ENCODE peak calls at places on chromosome 20, in nine cellular contexts. One of them, this sample, is unnamed.

GRCh38 chr20:18922898-18923297 is 109.3 kb downstream of the SCP2D1 start:
- DNase-seq in ELR: no peak
- DNase-seq in brain microvascular endothelial cell: no peak
- DNase-seq in NCI-H2029: no peak
- DNase-seq in GM10248: no peak
- DNase-seq in fibroblast of lung: no peak
- DNase-seq in hypothalamus: no peak
- DNase-seq in NCI-H226: no peak
- DNase-seq in NAMALWA: no peak
- DNase-seq in this sample: no peak

GRCh38 chr20:35329435-35330139 is 37.4 kb upstream of the FAM83C start:
- DNase-seq in fibroblast of lung: no peak
- DNase-seq in NCI-H2029: no peak
- DNase-seq in hypothalamus: no peak
- DNase-seq in ELR: peak
- DNase-seq in NCI-H226: peak
- DNase-seq in NAMALWA: peak
- DNase-seq in GM10248: peak
- DNase-seq in brain microvascular endothelial cell: no peak
- DNase-seq in this sample: no peak

GRCh38 chr20:6920991-6921613 is 153.6 kb downstream of the BMP2 start:
- DNase-seq in NCI-H226: no peak
- DNase-seq in NAMALWA: no peak
- DNase-seq in ELR: no peak
- DNase-seq in NCI-H2029: no peak
- DNase-seq in GM10248: no peak
- DNase-seq in brain microvascular endothelial cell: no peak
- DNase-seq in fibroblast of lung: peak
- DNase-seq in hypothalamus: no peak
- DNase-seq in this sample: no peak

GRCh38 chr20:49185071-49185757 is 2.9 kb downstream of the STAU1 start:
- DNase-seq in GM10248: no peak
- DNase-seq in NCI-H2029: no peak
- DNase-seq in fibroblast of lung: no peak
- DNase-seq in NAMALWA: no peak
- DNase-seq in hypothalamus: no peak
- DNase-seq in ELR: no peak
- DNase-seq in NCI-H226: no peak
- DNase-seq in brain microvascular endothelial cell: no peak
- DNase-seq in this sample: no peak

GRCh38 chr20:63738687-63739128 is 868 bp upstream of the SLC2A4RG start:
- DNase-seq in GM10248: peak
- DNase-seq in fibroblast of lung: peak
- DNase-seq in brain microvascular endothelial cell: no peak
- DNase-seq in NCI-H2029: no peak
- DNase-seq in hypothalamus: no peak
- DNase-seq in NCI-H226: no peak
- DNase-seq in NAMALWA: no peak
- DNase-seq in ELR: no peak
- DNase-seq in this sample: no peak

GRCh38 chr20:11754451-11754850 is 163.2 kb upstream of the BTBD3 start:
- DNase-seq in ELR: no peak
- DNase-seq in GM10248: no peak
- DNase-seq in NCI-H226: no peak
- DNase-seq in NAMALWA: no peak
- DNase-seq in fibroblast of lung: no peak
- DNase-seq in brain microvascular endothelial cell: no peak
- DNase-seq in hypothalamus: no peak
- DNase-seq in NCI-H2029: peak
- DNase-seq in this sample: no peak

GRCh38 chr20:22382742-22383141 is 201.6 kb downstream of the FOXA2 start:
- DNase-seq in NCI-H226: no peak
- DNase-seq in ELR: no peak
- DNase-seq in NCI-H2029: no peak
- DNase-seq in GM10248: peak
- DNase-seq in brain microvascular endothelial cell: no peak
- DNase-seq in fibroblast of lung: no peak
- DNase-seq in hypothalamus: no peak
- DNase-seq in NAMALWA: no peak
- DNase-seq in this sample: no peak

GRCh38 chr20:21156266-21156665 is 30.4 kb downstream of the KIZ start:
- DNase-seq in hypothalamus: no peak
- DNase-seq in ELR: peak
- DNase-seq in NCI-H226: peak
- DNase-seq in GM10248: no peak
- DNase-seq in brain microvascular endothelial cell: peak
- DNase-seq in fibroblast of lung: peak
- DNase-seq in NCI-H2029: no peak
- DNase-seq in NAMALWA: no peak
- DNase-seq in this sample: no peak

GRCh38 chr20:54668271-54669053 is 193.1 kb downstream of the DOK5 start:
- DNase-seq in ELR: peak
- DNase-seq in NCI-H2029: no peak
- DNase-seq in NCI-H226: no peak
- DNase-seq in GM10248: peak
- DNase-seq in fibroblast of lung: peak
- DNase-seq in brain microvascular endothelial cell: no peak
- DNase-seq in NAMALWA: peak
- DNase-seq in hypothalamus: no peak
- DNase-seq in this sample: no peak

GRCh38 chr20:1934578-1935573 is 39.7 kb downstream of the SIRPA start:
- DNase-seq in fibroblast of lung: peak
- DNase-seq in NCI-H226: peak
- DNase-seq in hypothalamus: no peak
- DNase-seq in NAMALWA: no peak
- DNase-seq in GM10248: no peak
- DNase-seq in NCI-H2029: no peak
- DNase-seq in brain microvascular endothelial cell: peak
- DNase-seq in ELR: peak
- DNase-seq in this sample: no peak

GRCh38 chr20:13396036-13396435 is 175.0 kb downstream of the ISM1 start:
- DNase-seq in hypothalamus: no peak
- DNase-seq in NCI-H2029: no peak
- DNase-seq in NAMALWA: no peak
- DNase-seq in ELR: no peak
- DNase-seq in fibroblast of lung: peak
- DNase-seq in brain microvascular endothelial cell: no peak
- DNase-seq in NCI-H226: no peak
- DNase-seq in GM10248: no peak
- DNase-seq in this sample: no peak

GRCh38 chr20:59603727-59604608 is at the start of gene PHACTR3:
- DNase-seq in brain microvascular endothelial cell: no peak
- DNase-seq in NCI-H2029: no peak
- DNase-seq in NAMALWA: no peak
- DNase-seq in ELR: no peak
- DNase-seq in fibroblast of lung: no peak
- DNase-seq in GM10248: no peak
- DNase-seq in hypothalamus: peak
- DNase-seq in NCI-H226: no peak
- DNase-seq in this sample: no peak

GRCh38 chr20:2300420-2300819 is 4.6 kb downstream of the TGM3 start:
- DNase-seq in NCI-H226: no peak
- DNase-seq in NCI-H2029: no peak
- DNase-seq in NAMALWA: no peak
- DNase-seq in GM10248: no peak
- DNase-seq in fibroblast of lung: no peak
- DNase-seq in ELR: no peak
- DNase-seq in brain microvascular endothelial cell: no peak
- DNase-seq in hypothalamus: no peak
- DNase-seq in this sample: no peak

GRCh38 chr20:34058831-34059230 is 53.2 kb downstream of the EIF2S2 start:
- DNase-seq in NCI-H2029: peak
- DNase-seq in fibroblast of lung: no peak
- DNase-seq in hypothalamus: no peak
- DNase-seq in ELR: no peak
- DNase-seq in NCI-H226: no peak
- DNase-seq in NAMALWA: peak
- DNase-seq in GM10248: no peak
- DNase-seq in brain microvascular endothelial cell: no peak
- DNase-seq in this sample: no peak

GRCh38 chr20:48375804-48376203 is 452.0 kb downstream of the PREX1 start:
- DNase-seq in brain microvascular endothelial cell: no peak
- DNase-seq in hypothalamus: no peak
- DNase-seq in NCI-H2029: no peak
- DNase-seq in ELR: no peak
- DNase-seq in fibroblast of lung: no peak
- DNase-seq in NCI-H226: no peak
- DNase-seq in GM10248: no peak
- DNase-seq in NAMALWA: no peak
- DNase-seq in this sample: no peak

GRCh38 chr20:20956586-20956985 is 149.6 kb downstream of the LINC00237 start:
- DNase-seq in GM10248: no peak
- DNase-seq in NCI-H226: no peak
- DNase-seq in brain microvascular endothelial cell: no peak
- DNase-seq in hypothalamus: no peak
- DNase-seq in NCI-H2029: no peak
- DNase-seq in NAMALWA: no peak
- DNase-seq in ELR: no peak
- DNase-seq in fibroblast of lung: no peak
- DNase-seq in this sample: no peak

GRCh38 chr20:37256286-37256685 is 5.3 kb downstream of the GHRH start:
- DNase-seq in hypothalamus: no peak
- DNase-seq in NCI-H226: no peak
- DNase-seq in ELR: no peak
- DNase-seq in GM10248: no peak
- DNase-seq in fibroblast of lung: no peak
- DNase-seq in NCI-H2029: no peak
- DNase-seq in NAMALWA: no peak
- DNase-seq in brain microvascular endothelial cell: no peak
- DNase-seq in this sample: no peak

GRCh38 chr20:52150440-52151258 is 40.9 kb downstream of the ZFP64 start:
- DNase-seq in brain microvascular endothelial cell: peak
- DNase-seq in hypothalamus: no peak
- DNase-seq in GM10248: peak
- DNase-seq in fibroblast of lung: peak
- DNase-seq in NAMALWA: peak
- DNase-seq in NCI-H226: no peak
- DNase-seq in ELR: peak
- DNase-seq in NCI-H2029: peak
- DNase-seq in this sample: peak

GRCh38 chr20:45322952-45323383 is 14.9 kb upstream of the MATN4 start:
- DNase-seq in hypothalamus: no peak
- DNase-seq in NCI-H2029: peak
- DNase-seq in ELR: peak
- DNase-seq in GM10248: peak
- DNase-seq in brain microvascular endothelial cell: no peak
- DNase-seq in NAMALWA: peak
- DNase-seq in fibroblast of lung: peak
- DNase-seq in NCI-H226: no peak
- DNase-seq in this sample: no peak

GRCh38 chr20:47857142-47857993 is 72.1 kb upstream of the SULF2 start:
- DNase-seq in NAMALWA: no peak
- DNase-seq in GM10248: peak
- DNase-seq in fibroblast of lung: peak
- DNase-seq in NCI-H2029: no peak
- DNase-seq in NCI-H226: no peak
- DNase-seq in brain microvascular endothelial cell: no peak
- DNase-seq in ELR: no peak
- DNase-seq in hypothalamus: no peak
- DNase-seq in this sample: no peak

GRCh38 chr20:32062776-32063170 is 10.7 kb downstream of the HCK start:
- DNase-seq in fibroblast of lung: no peak
- DNase-seq in NCI-H226: no peak
- DNase-seq in NCI-H2029: no peak
- DNase-seq in GM10248: peak
- DNase-seq in NAMALWA: no peak
- DNase-seq in hypothalamus: peak
- DNase-seq in ELR: no peak
- DNase-seq in brain microvascular endothelial cell: no peak
- DNase-seq in this sample: no peak

GRCh38 chr20:14829897-14830296 is 492.5 kb upstream of the FLRT3 start:
- DNase-seq in GM10248: no peak
- DNase-seq in NCI-H2029: peak
- DNase-seq in brain microvascular endothelial cell: no peak
- DNase-seq in NCI-H226: no peak
- DNase-seq in hypothalamus: no peak
- DNase-seq in fibroblast of lung: no peak
- DNase-seq in NAMALWA: no peak
- DNase-seq in ELR: no peak
- DNase-seq in this sample: no peak

GRCh38 chr20:47501483-47502270 is at the start of gene NCOA3:
- DNase-seq in hypothalamus: peak
- DNase-seq in ELR: peak
- DNase-seq in GM10248: peak
- DNase-seq in NCI-H226: peak
- DNase-seq in brain microvascular endothelial cell: peak
- DNase-seq in NCI-H2029: peak
- DNase-seq in fibroblast of lung: peak
- DNase-seq in NAMALWA: peak
- DNase-seq in this sample: peak

GRCh38 chr20:32680544-32681174 is 6.9 kb upstream of the C20orf203 start:
- DNase-seq in NCI-H226: peak
- DNase-seq in hypothalamus: no peak
- DNase-seq in brain microvascular endothelial cell: no peak
- DNase-seq in GM10248: no peak
- DNase-seq in NAMALWA: no peak
- DNase-seq in NCI-H2029: no peak
- DNase-seq in ELR: no peak
- DNase-seq in fibroblast of lung: no peak
- DNase-seq in this sample: no peak

GRCh38 chr20:56391596-56392281 is at the start of gene AURKA:
- DNase-seq in GM10248: no peak
- DNase-seq in brain microvascular endothelial cell: no peak
- DNase-seq in hypothalamus: no peak
- DNase-seq in fibroblast of lung: peak
- DNase-seq in NCI-H2029: no peak
- DNase-seq in NCI-H226: no peak
- DNase-seq in ELR: peak
- DNase-seq in NAMALWA: no peak
- DNase-seq in this sample: no peak

GRCh38 chr20:38782275-38782674 is 23.2 kb upstream of the PPP1R16B start:
- DNase-seq in NCI-H2029: no peak
- DNase-seq in brain microvascular endothelial cell: no peak
- DNase-seq in GM10248: no peak
- DNase-seq in hypothalamus: no peak
- DNase-seq in NAMALWA: no peak
- DNase-seq in fibroblast of lung: no peak
- DNase-seq in NCI-H226: no peak
- DNase-seq in ELR: no peak
- DNase-seq in this sample: no peak

GRCh38 chr20:21173496-21174025 is 47.7 kb downstream of the KIZ start:
- DNase-seq in hypothalamus: no peak
- DNase-seq in brain microvascular endothelial cell: no peak
- DNase-seq in NCI-H2029: no peak
- DNase-seq in NAMALWA: no peak
- DNase-seq in NCI-H226: peak
- DNase-seq in ELR: no peak
- DNase-seq in fibroblast of lung: peak
- DNase-seq in GM10248: no peak
- DNase-seq in this sample: no peak

GRCh38 chr20:31717478-31717946 is 5.2 kb downstream of the BCL2L1 start:
- DNase-seq in NAMALWA: peak
- DNase-seq in NCI-H226: no peak
- DNase-seq in ELR: no peak
- DNase-seq in brain microvascular endothelial cell: no peak
- DNase-seq in GM10248: peak
- DNase-seq in hypothalamus: no peak
- DNase-seq in fibroblast of lung: no peak
- DNase-seq in NCI-H2029: no peak
- DNase-seq in this sample: no peak

GRCh38 chr20:58906894-58907293 is 54.4 kb downstream of the GNAS start:
- DNase-seq in ELR: peak
- DNase-seq in GM10248: no peak
- DNase-seq in hypothalamus: no peak
- DNase-seq in NCI-H226: peak
- DNase-seq in brain microvascular endothelial cell: peak
- DNase-seq in NAMALWA: peak
- DNase-seq in fibroblast of lung: peak
- DNase-seq in NCI-H2029: no peak
- DNase-seq in this sample: no peak

GRCh38 chr20:41232971-41233926 is 84.3 kb downstream of the ZHX3 start:
- DNase-seq in brain microvascular endothelial cell: peak
- DNase-seq in NAMALWA: no peak
- DNase-seq in ELR: peak
- DNase-seq in NCI-H226: peak
- DNase-seq in fibroblast of lung: peak
- DNase-seq in NCI-H2029: no peak
- DNase-seq in hypothalamus: no peak
- DNase-seq in GM10248: no peak
- DNase-seq in this sample: no peak

GRCh38 chr20:61369731-61370520 is 117.9 kb downstream of the CDH4 start:
- DNase-seq in NCI-H226: no peak
- DNase-seq in brain microvascular endothelial cell: no peak
- DNase-seq in GM10248: no peak
- DNase-seq in NCI-H2029: no peak
- DNase-seq in NAMALWA: no peak
- DNase-seq in fibroblast of lung: no peak
- DNase-seq in hypothalamus: no peak
- DNase-seq in ELR: no peak
- DNase-seq in this sample: no peak